ENCODE peak calls at places on chromosome 22, in nine cellular contexts. K, M, N, W, Y, T, E, I and B are unnamed samples.
A peak's percentile ranks its signal among the peaks of the same experiment; 100 is the strongest.

GRCh38 chr22:19527861-19528417 is 3.7 kb upstream of the CLDN5 start:
- DNase-seq in T (peak; percentile 38), Y (no peak), I (peak; percentile 36), M (no peak), N (no peak), E (no peak), K (peak; percentile 10), W (peak; percentile 38), B (no peak)

GRCh38 chr22:19360300-19360792 is 68.8 kb upstream of the CLTCL1 start:
- DNase-seq in M (no peak), E (no peak), Y (no peak), I (no peak), W (no peak), K (no peak), T (peak; percentile 26), N (no peak), B (no peak)

GRCh38 chr22:40137132-40137531 is 40.6 kb upstream of the TNRC6B start:
- DNase-seq in T (no peak), N (no peak), E (no peak), I (no peak), M (no peak), Y (no peak), W (no peak), K (no peak), B (no peak)

GRCh38 chr22:18987765-18988164 is 51.7 kb upstream of the PRODH start:
- DNase-seq in T (no peak), W (peak; percentile 6), E (peak; percentile 45), Y (peak; percentile 36), N (no peak), M (no peak), K (peak; percentile 2), I (no peak), B (no peak)

GRCh38 chr22:23182289-23183106 is 2.2 kb downstream of the BCR start:
- DNase-seq in T (no peak), Y (peak; percentile 57), E (no peak), W (no peak), M (no peak), N (no peak), K (peak; percentile 30), I (no peak), B (peak; percentile 82)

GRCh38 chr22:19767427-19768380 is 7.1 kb downstream of the TBX1 start:
- DNase-seq in I (no peak), W (no peak), N (no peak), M (peak; percentile 43), T (no peak), Y (no peak), K (no peak), E (no peak), B (no peak)

GRCh38 chr22:23498811-23499798 is 81.0 kb downstream of the IGLL1 start:
- DNase-seq in M (no peak), E (peak; percentile 12), T (no peak), N (no peak), I (no peak), K (no peak), Y (no peak), W (no peak), B (no peak)

GRCh38 chr22:22816766-22817410 is 70.7 kb upstream of the IGLL5 start:
- DNase-seq in T (no peak), E (no peak), N (no peak), I (no peak), Y (no peak), M (no peak), K (no peak), W (no peak), B (no peak)

GRCh38 chr22:46103181-46103580 is 47.1 kb upstream of the PPARA start:
- DNase-seq in T (no peak), Y (no peak), K (no peak), W (no peak), E (no peak), I (no peak), N (no peak), M (no peak), B (no peak)

GRCh38 chr22:43919106-43919965 is 4.3 kb upstream of the PNPLA3 start:
- DNase-seq in I (peak; percentile 82), M (no peak), K (no peak), E (no peak), Y (no peak), T (no peak), N (no peak), W (peak; percentile 34), B (no peak)

GRCh38 chr22:42271191-42271813 is 849 bp upstream of the TCF20 start:
- DNase-seq in T (no peak), E (no peak), W (no peak), K (no peak), M (no peak), I (no peak), N (no peak), Y (no peak), B (no peak)

GRCh38 chr22:42270512-42271190 is at the start of gene TCF20:
- DNase-seq in E (peak; percentile 97), T (peak; percentile 92), K (peak; percentile 72), Y (peak; percentile 81), M (peak; percentile 79), W (peak; percentile 63), I (peak; percentile 52), N (peak; percentile 86), B (peak; percentile 83)

GRCh38 chr22:42268852-42269406 is 1.5 kb downstream of the TCF20 start:
- DNase-seq in K (peak; percentile 3), N (no peak), W (no peak), M (no peak), Y (no peak), I (no peak), E (no peak), T (no peak), B (no peak)

GRCh38 chr22:42270178-42270511 is 308 bp downstream of the TCF20 start:
- DNase-seq in T (peak; percentile 53), Y (no peak), W (no peak), M (no peak), E (no peak), N (peak; percentile 73), I (no peak), K (peak; percentile 3), B (no peak)

GRCh38 chr22:42269407-42270177 is 861 bp downstream of the TCF20 start:
- DNase-seq in Y (peak; percentile 64), E (peak; percentile 88), N (peak; percentile 88), T (peak; percentile 93), K (peak; percentile 16), I (no peak), M (peak; percentile 44), W (no peak), B (peak; percentile 76)
- TF ChIP-seq CTCF in Y (no peak), E (peak; percentile 12), N (no peak), T (peak; percentile 14), K (no peak), I (no peak), M (no peak), W (no peak), B (peak; percentile 19)

GRCh38 chr22:36180928-36181327 is 20.4 kb upstream of the APOL3 start:
- DNase-seq in N (no peak), W (no peak), K (no peak), Y (no peak), E (no peak), I (no peak), M (no peak), T (no peak), B (no peak)

GRCh38 chr22:36180038-36180880 is 19.7 kb upstream of the APOL3 start:
- DNase-seq in W (peak; percentile 71), K (peak; percentile 77), N (peak; percentile 85), E (peak; percentile 84), Y (peak; percentile 84), M (peak; percentile 89), I (peak; percentile 45), T (peak; percentile 95), B (peak; percentile 53)

GRCh38 chr22:36171941-36172340 is 11.4 kb upstream of the APOL3 start:
- DNase-seq in T (no peak), K (no peak), N (no peak), E (no peak), Y (no peak), I (no peak), M (no peak), W (no peak), B (no peak)

GRCh38 chr22:36177160-36177559 is 16.6 kb upstream of the APOL3 start:
- DNase-seq in Y (no peak), T (no peak), I (no peak), M (no peak), N (no peak), K (no peak), E (no peak), W (no peak), B (no peak)

DNA sequence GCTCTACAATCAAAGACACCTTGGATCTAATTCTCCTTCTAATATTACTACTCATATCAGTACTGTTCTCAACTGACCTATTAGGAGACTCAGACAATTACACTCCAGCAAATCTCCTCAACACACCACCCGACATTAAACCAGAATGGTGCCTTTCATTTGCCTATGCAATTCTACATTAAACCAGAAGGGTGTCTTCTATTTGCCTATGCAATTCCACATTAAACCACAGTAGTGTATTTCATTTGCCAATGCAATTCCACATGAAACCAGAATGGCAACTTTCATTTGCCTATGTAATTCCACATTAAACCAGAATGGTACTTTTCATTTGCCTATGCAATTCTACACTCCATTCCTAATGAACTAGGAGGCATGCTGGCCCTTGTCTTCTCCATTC is 15.3 kb upstream of the APOL3 start:
- DNase-seq in M (no peak), W (no peak), I (no peak), Y (no peak), K (no peak), T (no peak), E (no peak), N (no peak), B (no peak)
- TF ChIP-seq CTCF in M (no peak), W (no peak), I (peak; percentile 54), Y (no peak), K (peak; percentile 12), T (no peak), E (no peak), N (no peak), B (peak; percentile 21)

GRCh38 chr22:37638351-37639069 is 959 bp upstream of the SH3BP1 start:
- DNase-seq in Y (no peak), K (no peak), E (no peak), T (peak; percentile 89), M (no peak), I (no peak), N (peak; percentile 84), W (no peak), B (peak; percentile 76)

GRCh38 chr22:37635157-37635556 is 4.3 kb upstream of the SH3BP1 start:
- DNase-seq in E (no peak), K (no peak), I (no peak), Y (no peak), T (no peak), M (no peak), W (no peak), N (no peak), B (no peak)

GRCh38 chr22:37636949-37637273 is 2.6 kb upstream of the SH3BP1 start:
- DNase-seq in M (no peak), E (no peak), I (no peak), N (no peak), T (no peak), W (no peak), Y (no peak), K (no peak), B (no peak)

GRCh38 chr22:37634505-37635002 is 4.9 kb upstream of the SH3BP1 start:
- DNase-seq in E (no peak), T (peak; percentile 60), N (no peak), K (no peak), I (no peak), Y (peak; percentile 22), W (no peak), M (no peak), B (no peak)

GRCh38 chr22:37636186-37636948 is 3.1 kb upstream of the SH3BP1 start:
- DNase-seq in E (no peak), W (peak; percentile 93), I (peak; percentile 80), M (no peak), N (peak; percentile 62), T (peak; percentile 82), K (peak; percentile 95), Y (no peak), B (peak; percentile 74)
- TF ChIP-seq CTCF in E (peak; percentile 22), W (peak; percentile 57), I (peak; percentile 65), M (no peak), N (no peak), T (peak; percentile 12), K (peak; percentile 53), Y (no peak), B (peak; percentile 39)

GRCh38 chr22:30541979-30542810 is 4.3 kb downstream of the SEC14L6 start:
- DNase-seq in N (no peak), E (no peak), W (peak; percentile 5), K (no peak), I (no peak), M (no peak), T (no peak), Y (peak; percentile 64), B (no peak)
- TF ChIP-seq CTCF in N (no peak), E (no peak), W (no peak), K (no peak), I (no peak), M (no peak), T (no peak), Y (no peak), B (no peak)